ENCODE peak calls at places on chromosomes 11 and 22, in six cellular contexts. One of them, this sample, is unnamed.

GRCh38 chr11:18774801-18775200 is 16.8 kb downstream of the PTPN5 start:
- DNase-seq in fibroblast of the aortic adventitia: no peak
- DNase-seq in effector memory CD4-positive, alpha-beta T cell: no peak
- DNase-seq in fibroblast of pulmonary artery: no peak
- DNase-seq in brain microvascular endothelial cell: no peak
- DNase-seq in A549: no peak
- DNase-seq in this sample: no peak

GRCh38 chr11:7077101-7077500 is 11.7 kb upstream of the RBMXL2 start:
- DNase-seq in fibroblast of the aortic adventitia: no peak
- DNase-seq in effector memory CD4-positive, alpha-beta T cell: no peak
- DNase-seq in fibroblast of pulmonary artery: no peak
- DNase-seq in brain microvascular endothelial cell: no peak
- DNase-seq in A549: no peak
- DNase-seq in this sample: no peak

GRCh38 chr22:16774911-16775529 is 50.2 kb downstream of the XKR3 start:
- DNase-seq in fibroblast of the aortic adventitia: peak; percentile 2
- DNase-seq in effector memory CD4-positive, alpha-beta T cell: no peak
- DNase-seq in fibroblast of pulmonary artery: no peak
- DNase-seq in brain microvascular endothelial cell: no peak
- DNase-seq in A549: no peak
- DNase-seq in this sample: no peak

GRCh38 chr11:69204246-69205124 is 48.8 kb downstream of the SMIM38 start:
- DNase-seq in fibroblast of the aortic adventitia: no peak
- DNase-seq in effector memory CD4-positive, alpha-beta T cell: no peak
- DNase-seq in fibroblast of pulmonary artery: no peak
- DNase-seq in brain microvascular endothelial cell: no peak
- DNase-seq in A549: no peak
- DNase-seq in this sample: no peak

GRCh38 chr22:21009638-21010425 is 5.1 kb upstream of the P2RX6 start:
- DNase-seq in fibroblast of the aortic adventitia: peak; percentile 59
- DNase-seq in effector memory CD4-positive, alpha-beta T cell: no peak
- DNase-seq in fibroblast of pulmonary artery: peak; percentile 67
- DNase-seq in brain microvascular endothelial cell: peak; percentile 20
- DNase-seq in A549: no peak
- DNase-seq in this sample: peak; percentile 59

GRCh38 chr11:62732830-62733229 is 4.5 kb downstream of the TTC9C start:
- DNase-seq in fibroblast of the aortic adventitia: peak; percentile 36
- DNase-seq in effector memory CD4-positive, alpha-beta T cell: no peak
- DNase-seq in fibroblast of pulmonary artery: peak; percentile 53
- DNase-seq in brain microvascular endothelial cell: no peak
- DNase-seq in A549: no peak
- DNase-seq in this sample: peak; percentile 57

GRCh38 chr11:111729441-111729840 is 36.7 kb downstream of the PPP2R1B start:
- DNase-seq in fibroblast of the aortic adventitia: no peak
- DNase-seq in effector memory CD4-positive, alpha-beta T cell: no peak
- DNase-seq in fibroblast of pulmonary artery: no peak
- DNase-seq in brain microvascular endothelial cell: peak; percentile 14
- DNase-seq in A549: no peak
- DNase-seq in this sample: no peak

GRCh38 chr11:106794058-106794457 is 224.2 kb downstream of the GUCY1A2 start:
- DNase-seq in fibroblast of the aortic adventitia: peak; percentile 8
- DNase-seq in effector memory CD4-positive, alpha-beta T cell: no peak
- DNase-seq in fibroblast of pulmonary artery: peak; percentile 18
- DNase-seq in brain microvascular endothelial cell: no peak
- DNase-seq in A549: no peak
- DNase-seq in this sample: peak; percentile 14

GRCh38 chr11:66333220-66333877 is 2.9 kb downstream of the RIN1 start:
- DNase-seq in fibroblast of the aortic adventitia: no peak
- DNase-seq in effector memory CD4-positive, alpha-beta T cell: no peak
- DNase-seq in fibroblast of pulmonary artery: no peak
- DNase-seq in brain microvascular endothelial cell: no peak
- DNase-seq in A549: no peak
- DNase-seq in this sample: no peak

GRCh38 chr22:49214976-49215375 is 612.7 kb downstream of the BRD1 start:
- DNase-seq in fibroblast of the aortic adventitia: no peak
- DNase-seq in effector memory CD4-positive, alpha-beta T cell: no peak
- DNase-seq in fibroblast of pulmonary artery: no peak
- DNase-seq in brain microvascular endothelial cell: no peak
- DNase-seq in A549: no peak
- DNase-seq in this sample: no peak

GRCh38 chr11:93253111-93253510 is 55.3 kb upstream of the SLC36A4 start:
- DNase-seq in fibroblast of the aortic adventitia: no peak
- DNase-seq in effector memory CD4-positive, alpha-beta T cell: no peak
- DNase-seq in fibroblast of pulmonary artery: no peak
- DNase-seq in brain microvascular endothelial cell: no peak
- DNase-seq in A549: no peak
- DNase-seq in this sample: no peak

GRCh38 chr11:123063396-123064267 is 1.7 kb upstream of the HSPA8 start:
- DNase-seq in fibroblast of the aortic adventitia: peak; percentile 76
- DNase-seq in effector memory CD4-positive, alpha-beta T cell: no peak
- DNase-seq in fibroblast of pulmonary artery: peak; percentile 76
- DNase-seq in brain microvascular endothelial cell: peak; percentile 53
- DNase-seq in A549: no peak
- DNase-seq in this sample: peak; percentile 84

GRCh38 chr11:19740586-19740985 is 27.9 kb downstream of the NAV2 start:
- DNase-seq in fibroblast of the aortic adventitia: no peak
- DNase-seq in effector memory CD4-positive, alpha-beta T cell: no peak
- DNase-seq in fibroblast of pulmonary artery: no peak
- DNase-seq in brain microvascular endothelial cell: no peak
- DNase-seq in A549: no peak
- DNase-seq in this sample: no peak

GRCh38 chr11:62613275-62613864 is 313 bp downstream of the ROM1 start:
- DNase-seq in fibroblast of the aortic adventitia: no peak
- DNase-seq in effector memory CD4-positive, alpha-beta T cell: no peak
- DNase-seq in fibroblast of pulmonary artery: no peak
- DNase-seq in brain microvascular endothelial cell: no peak
- DNase-seq in A549: no peak
- DNase-seq in this sample: no peak

GRCh38 chr11:34650528-34650927 is 29.6 kb downstream of the EHF start:
- DNase-seq in fibroblast of the aortic adventitia: peak; percentile 43
- DNase-seq in effector memory CD4-positive, alpha-beta T cell: peak; percentile 57
- DNase-seq in fibroblast of pulmonary artery: peak; percentile 74
- DNase-seq in brain microvascular endothelial cell: no peak
- DNase-seq in A549: no peak
- DNase-seq in this sample: peak; percentile 56

GRCh38 chr22:19147193-19147780 is 2.8 kb downstream of the GSC2 start:
- DNase-seq in fibroblast of the aortic adventitia: no peak
- DNase-seq in effector memory CD4-positive, alpha-beta T cell: no peak
- DNase-seq in fibroblast of pulmonary artery: no peak
- DNase-seq in brain microvascular endothelial cell: no peak
- DNase-seq in A549: no peak
- DNase-seq in this sample: no peak

GRCh38 chr11:90148900-90149299 is 14.4 kb downstream of the NAALAD2 start:
- DNase-seq in fibroblast of the aortic adventitia: no peak
- DNase-seq in effector memory CD4-positive, alpha-beta T cell: no peak
- DNase-seq in fibroblast of pulmonary artery: peak; percentile 8
- DNase-seq in brain microvascular endothelial cell: no peak
- DNase-seq in A549: no peak
- DNase-seq in this sample: peak; percentile 9

GRCh38 chr22:19271856-19272535 is 19.5 kb downstream of the CLTCL1 start:
- DNase-seq in fibroblast of the aortic adventitia: no peak
- DNase-seq in effector memory CD4-positive, alpha-beta T cell: no peak
- DNase-seq in fibroblast of pulmonary artery: no peak
- DNase-seq in brain microvascular endothelial cell: peak; percentile 3
- DNase-seq in A549: peak; percentile 26
- DNase-seq in this sample: no peak

GRCh38 chr11:119727523-119728081 is 1.4 kb downstream of the NECTIN1 start:
- DNase-seq in fibroblast of the aortic adventitia: no peak
- DNase-seq in effector memory CD4-positive, alpha-beta T cell: no peak
- DNase-seq in fibroblast of pulmonary artery: no peak
- DNase-seq in brain microvascular endothelial cell: no peak
- DNase-seq in A549: peak; percentile 51
- DNase-seq in this sample: no peak

GRCh38 chr11:115759622-115760527 is 255.7 kb upstream of the CADM1 start:
- DNase-seq in fibroblast of the aortic adventitia: no peak
- DNase-seq in effector memory CD4-positive, alpha-beta T cell: no peak
- DNase-seq in fibroblast of pulmonary artery: no peak
- DNase-seq in brain microvascular endothelial cell: no peak
- DNase-seq in A549: no peak
- DNase-seq in this sample: no peak

GRCh38 chr11:66856496-66857233 is at the start of gene LRFN4:
- DNase-seq in fibroblast of the aortic adventitia: no peak
- DNase-seq in effector memory CD4-positive, alpha-beta T cell: no peak
- DNase-seq in fibroblast of pulmonary artery: no peak
- DNase-seq in brain microvascular endothelial cell: no peak
- DNase-seq in A549: peak; percentile 39
- DNase-seq in this sample: no peak

DNA sequence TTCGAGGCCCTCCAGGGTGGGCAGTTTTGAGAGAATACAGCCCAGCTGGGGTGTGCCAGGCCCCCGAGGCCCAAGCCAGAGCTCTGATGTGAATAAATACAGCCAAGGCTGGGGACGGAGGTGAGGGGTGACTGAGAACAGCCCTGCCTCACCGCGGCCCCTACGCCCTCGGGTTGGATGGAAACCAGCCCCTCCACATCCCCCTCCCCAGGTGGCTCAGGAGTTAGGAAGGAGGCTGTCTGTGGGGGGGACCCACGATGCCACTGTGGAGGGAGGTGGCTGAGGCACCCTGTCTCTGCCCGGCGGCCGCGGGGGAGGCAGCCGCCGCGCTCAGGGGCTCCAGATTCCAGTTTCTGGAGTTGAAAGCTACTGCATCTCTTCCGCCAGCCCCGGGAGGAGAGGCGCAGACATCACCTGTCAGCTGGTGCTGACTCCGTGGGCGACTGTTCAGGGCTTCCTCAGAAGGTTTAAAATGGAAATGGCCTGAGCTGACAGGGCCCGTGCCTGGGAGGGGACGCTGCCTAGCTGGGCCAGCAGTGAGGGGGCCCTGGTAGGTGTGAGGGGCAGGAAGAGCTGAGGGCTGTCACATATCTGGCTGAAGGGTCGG is 1.4 kb downstream of the FLRT1 start:
- DNase-seq in fibroblast of the aortic adventitia: no peak
- DNase-seq in effector memory CD4-positive, alpha-beta T cell: no peak
- DNase-seq in fibroblast of pulmonary artery: no peak
- DNase-seq in brain microvascular endothelial cell: no peak
- DNase-seq in A549: no peak
- DNase-seq in this sample: no peak
- H3K4me3 ChIP-seq in fibroblast of the aortic adventitia: no peak overlapping the region
- H3K4me3 ChIP-seq in effector memory CD4-positive, alpha-beta T cell: no peak overlapping the region
- H3K4me3 ChIP-seq in fibroblast of pulmonary artery: no peak overlapping the region
- H3K4me3 ChIP-seq in brain microvascular endothelial cell: no peak overlapping the region
- H3K4me3 ChIP-seq in A549: no peak overlapping the region
- H3K4me3 ChIP-seq in this sample: no peak overlapping the region

GRCh38 chr11:96187779-96188624 is 155.0 kb downstream of the MAML2 start:
- DNase-seq in fibroblast of the aortic adventitia: peak; percentile 92
- DNase-seq in effector memory CD4-positive, alpha-beta T cell: no peak
- DNase-seq in fibroblast of pulmonary artery: peak; percentile 80
- DNase-seq in brain microvascular endothelial cell: peak; percentile 91
- DNase-seq in A549: no peak
- DNase-seq in this sample: peak; percentile 91

GRCh38 chr11:96191752-96192151 is 151.2 kb downstream of the MAML2 start:
- DNase-seq in fibroblast of the aortic adventitia: peak; percentile 23
- DNase-seq in effector memory CD4-positive, alpha-beta T cell: no peak
- DNase-seq in fibroblast of pulmonary artery: peak; percentile 76
- DNase-seq in brain microvascular endothelial cell: no peak
- DNase-seq in A549: no peak
- DNase-seq in this sample: peak; percentile 38

GRCh38 chr11:96189351-96189750 is 153.6 kb downstream of the MAML2 start:
- DNase-seq in fibroblast of the aortic adventitia: no peak
- DNase-seq in effector memory CD4-positive, alpha-beta T cell: no peak
- DNase-seq in fibroblast of pulmonary artery: no peak
- DNase-seq in brain microvascular endothelial cell: no peak
- DNase-seq in A549: no peak
- DNase-seq in this sample: no peak

GRCh38 chr11:96186806-96187205 is 156.2 kb downstream of the MAML2 start:
- DNase-seq in fibroblast of the aortic adventitia: no peak
- DNase-seq in effector memory CD4-positive, alpha-beta T cell: no peak
- DNase-seq in fibroblast of pulmonary artery: no peak
- DNase-seq in brain microvascular endothelial cell: no peak
- DNase-seq in A549: no peak
- DNase-seq in this sample: no peak

DNA sequence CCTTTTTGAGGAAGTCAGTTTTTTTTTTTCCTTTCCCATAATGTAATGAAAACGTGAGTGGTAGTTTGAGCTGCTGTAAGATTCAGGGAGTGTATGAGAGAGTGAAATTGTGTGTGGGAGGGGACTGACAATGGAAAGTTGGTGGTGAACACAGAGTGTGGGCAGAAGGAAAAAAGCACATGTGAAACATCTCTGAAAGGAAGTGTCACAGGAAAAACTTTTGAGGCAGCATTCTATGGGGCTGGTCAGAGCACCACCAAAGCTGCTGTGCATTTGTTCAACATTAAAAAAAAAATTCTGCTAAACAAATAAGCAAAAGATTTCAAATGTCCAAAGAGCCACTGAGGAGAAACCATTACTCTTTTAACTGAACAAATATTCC is 154.4 kb downstream of the MAML2 start:
- DNase-seq in fibroblast of the aortic adventitia: peak; percentile 37
- DNase-seq in effector memory CD4-positive, alpha-beta T cell: no peak
- DNase-seq in fibroblast of pulmonary artery: peak; percentile 75
- DNase-seq in brain microvascular endothelial cell: peak; percentile 24
- DNase-seq in A549: no peak
- DNase-seq in this sample: peak; percentile 70
- H3K4me3 ChIP-seq in fibroblast of the aortic adventitia: no peak overlapping the region
- H3K4me3 ChIP-seq in effector memory CD4-positive, alpha-beta T cell: no peak overlapping the region
- H3K4me3 ChIP-seq in fibroblast of pulmonary artery: no peak overlapping the region
- H3K4me3 ChIP-seq in brain microvascular endothelial cell: no peak overlapping the region
- H3K4me3 ChIP-seq in A549: no peak overlapping the region
- H3K4me3 ChIP-seq in this sample: no peak overlapping the region

GRCh38 chr22:42343136-42343484 is 72.7 kb upstream of the TCF20 start:
- DNase-seq in fibroblast of the aortic adventitia: no peak
- DNase-seq in effector memory CD4-positive, alpha-beta T cell: no peak
- DNase-seq in fibroblast of pulmonary artery: no peak
- DNase-seq in brain microvascular endothelial cell: no peak
- DNase-seq in A549: no peak
- DNase-seq in this sample: no peak
- H3K4me3 ChIP-seq in fibroblast of the aortic adventitia: peak overlapping the region; percentile 56
- H3K4me3 ChIP-seq in effector memory CD4-positive, alpha-beta T cell: peak overlapping the region; percentile 44
- H3K4me3 ChIP-seq in fibroblast of pulmonary artery: no peak overlapping the region
- H3K4me3 ChIP-seq in brain microvascular endothelial cell: peak overlapping the region; percentile 12
- H3K4me3 ChIP-seq in A549: peak overlapping the region; percentile 71
- H3K4me3 ChIP-seq in this sample: peak overlapping the region; percentile 25

GRCh38 chr22:46586531-46587011 is 33.6 kb upstream of the GRAMD4 start:
- DNase-seq in fibroblast of the aortic adventitia: no peak
- DNase-seq in effector memory CD4-positive, alpha-beta T cell: no peak
- DNase-seq in fibroblast of pulmonary artery: no peak
- DNase-seq in brain microvascular endothelial cell: no peak
- DNase-seq in A549: no peak
- DNase-seq in this sample: no peak
- H3K4me3 ChIP-seq in fibroblast of the aortic adventitia: no peak overlapping the region
- H3K4me3 ChIP-seq in effector memory CD4-positive, alpha-beta T cell: no peak overlapping the region
- H3K4me3 ChIP-seq in fibroblast of pulmonary artery: no peak overlapping the region
- H3K4me3 ChIP-seq in brain microvascular endothelial cell: no peak overlapping the region
- H3K4me3 ChIP-seq in A549: no peak overlapping the region
- H3K4me3 ChIP-seq in this sample: no peak overlapping the region

DNA sequence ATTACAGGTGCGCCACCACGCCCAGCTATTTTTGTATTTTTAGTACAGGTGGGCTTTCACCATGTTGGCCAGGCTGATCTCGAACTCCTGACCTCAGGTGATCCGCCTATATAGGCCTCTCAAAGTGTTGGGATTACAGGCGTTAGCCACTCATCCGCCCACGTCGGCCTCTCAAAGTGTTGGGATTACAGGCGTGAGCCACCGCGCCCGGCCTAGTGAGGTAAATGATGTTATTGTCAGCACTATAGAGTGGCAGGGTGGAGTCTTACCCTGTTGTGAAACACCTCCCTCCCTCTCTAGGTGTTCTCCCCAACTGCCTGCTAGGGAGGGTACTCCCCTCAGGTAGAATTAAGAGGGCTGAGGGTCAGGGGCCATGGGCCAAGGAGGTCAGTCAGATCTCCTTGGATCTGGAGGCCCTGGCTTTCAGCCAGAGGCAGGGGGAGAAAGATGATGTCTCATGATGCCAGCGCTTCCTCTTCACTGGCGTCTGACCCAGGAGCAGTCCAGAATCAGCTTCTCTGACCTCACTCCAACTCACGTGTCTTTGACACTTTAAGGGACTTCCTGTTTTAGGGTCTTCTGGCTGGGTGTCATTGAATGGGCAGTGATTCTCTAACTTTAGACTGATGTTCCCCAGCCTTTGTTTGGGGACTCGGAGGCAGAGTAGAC is 2.0 kb downstream of the GGA1 start:
- DNase-seq in fibroblast of the aortic adventitia: no peak
- DNase-seq in effector memory CD4-positive, alpha-beta T cell: no peak
- DNase-seq in fibroblast of pulmonary artery: no peak
- DNase-seq in brain microvascular endothelial cell: no peak
- DNase-seq in A549: no peak
- DNase-seq in this sample: no peak
- H3K4me3 ChIP-seq in fibroblast of the aortic adventitia: peak overlapping the region; percentile 6
- H3K4me3 ChIP-seq in effector memory CD4-positive, alpha-beta T cell: no peak overlapping the region
- H3K4me3 ChIP-seq in fibroblast of pulmonary artery: no peak overlapping the region
- H3K4me3 ChIP-seq in brain microvascular endothelial cell: no peak overlapping the region
- H3K4me3 ChIP-seq in A549: no peak overlapping the region
- H3K4me3 ChIP-seq in this sample: no peak overlapping the region